ENCODE peak calls at places on chromosomes 6 and 20, in ten cellular contexts. X, C, Z, G, A, B, V, H, J and N are unnamed samples.

GRCh38 chr20:47355489-47356219 is 845 bp downstream of the ZMYND8 start:
- DNase-seq in X (no peak), C (no peak), Z (no peak), G (no peak), A (no peak), B (no peak), V (no peak), H (no peak), J (no peak), N (no peak)

GRCh38 chr6:139545474-139546116 is 171.1 kb upstream of the CITED2 start:
- DNase-seq in X (no peak), C (no peak), Z (peak), G (no peak), A (no peak), B (no peak), V (no peak), H (no peak), J (no peak), N (no peak)

GRCh38 chr6:30826961-30827342 is 57.4 kb upstream of the DDR1 start:
- DNase-seq in X (no peak), C (no peak), Z (no peak), G (peak), A (peak), B (no peak), V (peak), H (peak), J (no peak), N (peak)

GRCh38 chr6:31954511-31954910 is 4.3 kb downstream of the NELFE start:
- DNase-seq in X (no peak), C (no peak), Z (no peak), G (no peak), A (no peak), B (no peak), V (no peak), H (no peak), J (no peak), N (no peak)

GRCh38 chr6:2396856-2397640 is 151.6 kb upstream of the GMDS start:
- DNase-seq in X (no peak), C (no peak), Z (peak), G (no peak), A (peak), B (peak), V (no peak), H (no peak), J (no peak), N (no peak)

GRCh38 chr6:161976569-161976968 is 702.7 kb upstream of the AGPAT4 start:
- DNase-seq in X (no peak), C (no peak), Z (no peak), G (no peak), A (no peak), B (no peak), V (no peak), H (no peak), J (no peak), N (no peak)

GRCh38 chr6:151018035-151018434 is 152.5 kb downstream of the MTHFD1L start:
- DNase-seq in X (no peak), C (no peak), Z (peak), G (no peak), A (no peak), B (no peak), V (peak), H (no peak), J (no peak), N (no peak)

GRCh38 chr20:57685134-57685851 is 24.5 kb downstream of the PMEPA1 start:
- DNase-seq in X (no peak), C (no peak), Z (peak), G (no peak), A (no peak), B (no peak), V (no peak), H (no peak), J (no peak), N (no peak)

GRCh38 chr6:52049252-52050050 is 38.0 kb downstream of the PKHD1 start:
- DNase-seq in X (no peak), C (no peak), Z (peak), G (peak), A (peak), B (no peak), V (peak), H (no peak), J (peak), N (no peak)

GRCh38 chr6:152634773-152635172 is 2.4 kb downstream of the SYNE1 start:
- DNase-seq in X (no peak), C (no peak), Z (no peak), G (no peak), A (no peak), B (no peak), V (no peak), H (no peak), J (no peak), N (no peak)

GRCh38 chr6:88982720-88983119 is 19.3 kb upstream of the RNGTT start:
- DNase-seq in X (peak), C (no peak), Z (peak), G (peak), A (peak), B (no peak), V (peak), H (no peak), J (no peak), N (peak)

GRCh38 chr6:140572129-140572528 is 1197.7 kb upstream of the CITED2 start:
- DNase-seq in X (no peak), C (no peak), Z (peak), G (peak), A (peak), B (no peak), V (peak), H (no peak), J (no peak), N (no peak)

GRCh38 chr6:150208606-150209352 is 65.9 kb downstream of the PPP1R14C start:
- DNase-seq in X (no peak), C (no peak), Z (peak), G (no peak), A (peak), B (no peak), V (no peak), H (no peak), J (no peak), N (no peak)

GRCh38 chr6:165571068-165571682 is 91.9 kb downstream of the PDE10A start:
- DNase-seq in X (no peak), C (no peak), Z (peak), G (no peak), A (peak), B (no peak), V (no peak), H (no peak), J (no peak), N (no peak)

GRCh38 chr6:33377166-33377565 is 14.5 kb upstream of the KIFC1 start:
- DNase-seq in X (no peak), C (no peak), Z (no peak), G (no peak), A (no peak), B (no peak), V (no peak), H (no peak), J (no peak), N (no peak)

GRCh38 chr6:72286911-72287311 is 335.0 kb upstream of the KCNQ5 start:
- DNase-seq in X (no peak), C (no peak), Z (peak), G (peak), A (peak), B (no peak), V (peak), H (no peak), J (no peak), N (no peak)

GRCh38 chr20:2109425-2110210 is 8.0 kb downstream of the STK35 start:
- DNase-seq in X (no peak), C (no peak), Z (no peak), G (no peak), A (peak), B (no peak), V (no peak), H (no peak), J (no peak), N (peak)

GRCh38 chr6:35304299-35304698 is 6.7 kb downstream of the DEF6 start:
- DNase-seq in X (no peak), C (no peak), Z (no peak), G (no peak), A (no peak), B (no peak), V (no peak), H (no peak), J (no peak), N (no peak)

GRCh38 chr6:34680802-34681515 is 15.6 kb downstream of the ILRUN start:
- DNase-seq in X (no peak), C (no peak), Z (peak), G (peak), A (peak), B (no peak), V (peak), H (no peak), J (no peak), N (no peak)

GRCh38 chr20:4014031-4014474 is 1.3 kb downstream of the RNF24 start:
- DNase-seq in X (peak), C (no peak), Z (peak), G (peak), A (peak), B (no peak), V (peak), H (peak), J (no peak), N (no peak)

GRCh38 chr6:121597654-121598053 is 162.2 kb downstream of the GJA1 start:
- DNase-seq in X (no peak), C (no peak), Z (peak), G (peak), A (peak), B (no peak), V (peak), H (no peak), J (no peak), N (no peak)

GRCh38 chr6:26555505-26556262 is 17.5 kb downstream of the HMGN4 start:
- DNase-seq in X (no peak), C (no peak), Z (peak), G (no peak), A (peak), B (no peak), V (no peak), H (no peak), J (no peak), N (no peak)

GRCh38 chr6:136401749-136402148 is 112.1 kb upstream of the BCLAF1 start:
- DNase-seq in X (no peak), C (no peak), Z (peak), G (no peak), A (peak), B (no peak), V (peak), H (no peak), J (no peak), N (no peak)

DNA sequence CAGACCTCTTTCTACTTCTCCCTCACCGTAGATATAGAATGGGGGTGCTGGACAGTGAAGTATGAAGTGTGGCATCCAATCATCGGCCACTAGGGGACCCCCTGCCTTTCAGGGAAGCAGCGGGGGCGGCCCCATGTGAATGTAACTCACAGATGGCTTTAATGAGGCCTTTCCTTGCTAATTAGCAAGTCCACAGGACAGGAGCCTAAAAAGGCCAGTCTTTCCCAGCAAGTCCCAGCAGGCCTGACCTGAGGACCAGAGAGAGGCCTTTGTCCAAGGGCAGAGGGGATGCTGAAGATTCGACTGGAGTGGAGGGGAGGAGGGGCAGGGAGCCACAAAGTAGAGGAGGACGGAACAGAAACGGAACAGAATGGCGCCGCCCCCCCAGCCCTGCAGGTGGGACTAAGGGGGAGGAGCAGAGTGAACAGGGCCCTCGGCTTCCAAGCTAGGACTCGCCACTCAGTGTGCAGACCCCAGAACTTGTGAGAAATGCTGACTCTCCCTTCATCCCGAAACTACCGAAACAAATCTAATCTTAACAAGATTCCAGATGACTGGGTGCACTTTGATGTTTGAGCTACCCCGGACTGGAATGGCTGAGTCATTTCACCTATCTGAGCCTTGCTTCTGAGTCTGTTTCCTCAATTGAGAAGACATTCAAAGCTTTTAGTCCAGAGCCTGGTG is 5.8 kb downstream of the C6orf132 start:
- DNase-seq in X (no peak), C (no peak), Z (peak), G (peak), A (peak), B (no peak), V (peak), H (peak), J (peak), N (no peak)
- TF ChIP-seq CTCF in X (no peak), C (peak), Z (peak), G (no peak), A (peak), B (no peak), V (no peak), H (peak), J (peak), N (no peak)

DNA sequence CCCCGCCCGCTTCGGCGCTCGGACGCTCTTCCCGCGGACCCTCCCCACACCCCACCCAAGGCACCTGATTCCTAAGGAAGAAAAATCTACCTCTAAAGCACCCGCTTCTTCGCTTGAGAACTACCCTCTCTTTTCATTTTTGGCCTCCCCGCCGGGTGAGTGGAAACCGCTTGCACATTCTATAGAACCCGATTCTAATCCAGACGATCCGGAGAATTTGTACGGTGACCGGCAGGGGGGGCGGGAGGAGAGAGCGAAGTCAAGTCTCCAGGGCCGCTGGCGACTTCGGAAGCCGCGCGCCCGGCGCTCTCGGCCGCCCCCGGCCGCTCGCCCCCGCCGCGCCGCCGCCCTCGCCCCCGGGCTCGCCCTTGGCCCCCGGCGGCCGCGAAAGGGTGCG is at the start of gene RBM24:
- DNase-seq in X (peak), C (peak), Z (peak), G (peak), A (peak), B (peak), V (peak), H (peak), J (peak), N (peak)
- TF ChIP-seq CTCF in X (peak), C (peak), Z (no peak), G (peak), A (peak), B (peak), V (peak), H (peak), J (peak), N (no peak)

DNA sequence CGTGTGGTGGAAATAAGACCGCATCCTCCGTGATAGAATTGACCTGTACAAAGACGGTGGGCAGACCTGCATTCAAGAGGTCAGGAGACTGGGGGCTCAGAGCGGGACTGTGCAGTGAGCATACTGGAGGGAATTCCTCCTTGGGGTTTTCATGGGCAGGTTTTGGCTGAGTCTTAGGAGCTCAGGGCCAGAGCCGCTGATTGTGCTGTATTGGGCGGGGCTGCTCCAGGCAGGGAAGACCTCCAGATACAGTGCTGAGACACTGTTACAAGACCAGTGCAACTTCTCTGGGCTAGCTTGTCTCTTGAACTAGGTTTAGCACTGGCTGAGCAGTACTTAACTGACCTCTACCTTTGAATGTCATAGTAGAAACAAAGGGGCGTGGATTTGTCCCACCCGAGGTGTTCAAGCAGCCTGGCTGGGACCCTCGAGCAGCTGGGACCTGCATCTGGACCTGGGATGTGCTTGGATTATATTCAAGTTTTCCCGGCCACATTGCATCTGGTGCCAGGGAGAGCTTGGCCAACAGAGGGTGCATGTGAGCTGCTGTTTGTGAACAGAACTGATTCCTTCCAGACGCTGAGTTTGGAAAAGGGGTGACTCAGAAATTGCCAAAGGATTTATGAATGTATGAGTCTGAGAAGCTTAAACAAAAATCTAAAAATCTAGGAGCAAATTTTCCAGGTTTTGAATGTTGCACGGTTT is 33.4 kb upstream of the SLC22A1 start:
- DNase-seq in X (peak), C (peak), Z (peak), G (peak), A (peak), B (peak), V (peak), H (peak), J (peak), N (peak)
- TF ChIP-seq CTCF in X (peak), C (peak), Z (peak), G (peak), A (peak), B (peak), V (peak), H (peak), J (peak), N (peak)

GRCh38 chr6:99819853-99820252 is 174.2 kb downstream of the MCHR2 start:
- DNase-seq in X (no peak), C (no peak), Z (no peak), G (no peak), A (no peak), B (no peak), V (no peak), H (peak), J (no peak), N (no peak)

GRCh38 chr6:99818161-99818560 is 175.9 kb downstream of the MCHR2 start:
- DNase-seq in X (no peak), C (no peak), Z (no peak), G (no peak), A (no peak), B (no peak), V (no peak), H (no peak), J (no peak), N (no peak)

GRCh38 chr6:99821164-99821563 is 172.9 kb downstream of the MCHR2 start:
- DNase-seq in X (no peak), C (no peak), Z (no peak), G (no peak), A (peak), B (no peak), V (peak), H (no peak), J (no peak), N (no peak)

DNA sequence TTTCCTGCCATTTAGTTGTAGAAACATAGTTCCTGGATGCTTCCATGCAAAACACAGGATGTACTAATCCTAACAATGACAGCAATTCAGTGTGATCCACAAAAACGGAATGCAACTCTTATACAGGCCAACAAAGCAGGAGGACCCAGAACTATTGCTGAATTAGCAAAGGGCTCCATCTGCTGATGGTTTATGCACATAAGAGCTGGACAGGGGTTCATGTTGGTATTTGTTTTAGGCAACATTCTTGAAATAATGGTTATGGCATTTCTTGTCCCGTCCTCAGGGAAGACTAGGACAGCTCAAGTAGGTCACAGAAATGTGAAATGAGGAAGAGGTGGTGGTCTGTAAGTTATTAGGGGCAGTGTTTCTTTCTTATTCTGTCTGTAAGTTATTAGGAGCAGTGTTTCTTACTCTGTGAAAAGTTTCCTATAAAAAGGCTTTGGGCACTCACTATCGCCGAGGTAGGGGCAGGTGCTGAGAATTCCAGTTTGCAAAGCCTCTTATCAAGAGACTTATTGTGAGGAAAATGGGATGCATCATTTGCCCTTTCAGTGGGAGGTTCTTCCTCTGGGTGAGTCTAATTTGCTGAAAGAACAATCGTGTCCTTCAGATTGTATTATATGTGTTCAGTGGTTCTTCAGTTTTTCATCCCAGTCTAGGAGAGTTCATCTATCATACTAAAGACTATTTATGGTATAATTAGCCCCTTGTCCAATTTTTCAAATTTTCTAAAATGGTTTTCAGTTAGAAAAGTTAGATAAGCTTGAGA is 171.1 kb downstream of the MCHR2 start:
- DNase-seq in X (no peak), C (no peak), Z (peak), G (peak), A (peak), B (no peak), V (peak), H (peak), J (peak), N (no peak)
- TF ChIP-seq CTCF in X (no peak), C (peak), Z (no peak), G (peak), A (peak), B (no peak), V (peak), H (peak), J (peak), N (peak)

GRCh38 chr20:16749573-16749972 is 1.4 kb downstream of the OTOR start:
- DNase-seq in X (no peak), C (no peak), Z (no peak), G (no peak), A (no peak), B (no peak), V (no peak), H (peak), J (peak), N (no peak)
- TF ChIP-seq CTCF in X (no peak), C (peak), Z (no peak), G (no peak), A (no peak), B (no peak), V (peak), H (peak), J (no peak), N (no peak)

GRCh38 chr6:24492475-24492874 is 2.3 kb upstream of the ALDH5A1 start:
- DNase-seq in X (no peak), C (no peak), Z (peak), G (no peak), A (peak), B (no peak), V (no peak), H (peak), J (no peak), N (no peak)
- TF ChIP-seq CTCF in X (no peak), C (peak), Z (peak), G (no peak), A (peak), B (no peak), V (peak), H (peak), J (peak), N (no peak)

GRCh38 chr6:132596201-132596600 is 6.7 kb upstream of the TAAR5 start:
- DNase-seq in X (no peak), C (no peak), Z (no peak), G (no peak), A (no peak), B (no peak), V (no peak), H (no peak), J (no peak), N (no peak)

DNA sequence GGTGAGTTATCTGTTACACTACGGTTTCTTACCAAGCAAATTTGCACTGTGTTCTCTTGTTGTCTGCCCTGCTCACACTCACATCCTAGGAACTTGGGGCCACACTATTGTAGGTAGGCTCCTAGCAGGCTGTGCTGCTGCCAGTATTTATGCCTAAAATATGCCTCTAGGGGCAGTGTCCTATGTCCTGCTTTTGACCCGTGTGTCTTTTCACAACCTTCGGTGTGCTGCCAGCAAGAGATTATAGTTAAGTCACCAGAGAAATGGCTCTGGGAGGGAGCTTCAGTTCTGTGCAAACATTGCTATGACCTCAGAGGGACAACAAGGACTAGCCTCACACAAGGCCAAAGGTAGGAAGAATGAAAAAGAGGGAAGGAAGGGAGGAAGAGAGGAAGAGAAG is 8.9 kb upstream of the TAAR5 start:
- DNase-seq in X (no peak), C (no peak), Z (no peak), G (peak), A (peak), B (no peak), V (peak), H (peak), J (no peak), N (no peak)
- TF ChIP-seq CTCF in X (no peak), C (peak), Z (no peak), G (peak), A (peak), B (no peak), V (peak), H (peak), J (peak), N (no peak)

GRCh38 chr6:15515660-15516375 is 147.0 kb downstream of the DTNBP1 start:
- DNase-seq in X (no peak), C (no peak), Z (no peak), G (no peak), A (no peak), B (no peak), V (no peak), H (no peak), J (no peak), N (no peak)
- TF ChIP-seq CTCF in X (no peak), C (no peak), Z (no peak), G (no peak), A (no peak), B (no peak), V (no peak), H (peak), J (no peak), N (no peak)